ENCODE peak calls at places on chromosomes 13 and 19, in ten cellular contexts. O is cardiac fibroblast, U is HCT116, T is kidney epithelial cell, R is fibroblast of pulmonary artery, N is fibroblast of the aortic adventitia, C is AG04449, F is dorsolateral prefrontal cortex, K is heart right ventricle, V is HFF-Myc. W is an unnamed sample.

GRCh38 chr13:99311137-99311536 is 3.9 kb upstream of the GPR183 start:
- DNase-seq in O (no peak), U (no peak), T (no peak), R (no peak), N (no peak), C (no peak), F (no peak), K (no peak), V (no peak), W (no peak)

GRCh38 chr19:15379996-15380647 is 535 bp upstream of the AKAP8 start:
- DNase-seq in O (peak; percentile 50), U (peak; percentile 23), T (no peak), R (peak; percentile 51), N (peak; percentile 39), C (no peak), F (no peak), K (peak; percentile 49), V (no peak), W (no peak)

GRCh38 chr19:17687857-17688784 is at the start of gene UNC13A:
- DNase-seq in O (peak; percentile 45), U (no peak), T (no peak), R (peak; percentile 48), N (peak; percentile 35), C (no peak), F (peak; percentile 89), K (peak; percentile 40), V (no peak), W (no peak)

GRCh38 chr19:15317392-15318011 is 14.8 kb downstream of the BRD4 start:
- DNase-seq in O (peak; percentile 56), U (no peak), T (no peak), R (peak; percentile 49), N (peak; percentile 63), C (no peak), F (no peak), K (no peak), V (no peak), W (no peak)

GRCh38 chr13:32134991-32135390 is 103.4 kb downstream of the FRY start:
- DNase-seq in O (no peak), U (no peak), T (no peak), R (no peak), N (peak; percentile 31), C (no peak), F (no peak), K (no peak), V (no peak), W (no peak)

GRCh38 chr13:94656766-94657165 is 55.1 kb downstream of the GPR180 start:
- DNase-seq in O (peak; percentile 73), U (no peak), T (peak; percentile 64), R (peak; percentile 78), N (peak; percentile 88), C (peak; percentile 96), F (no peak), K (no peak), V (peak; percentile 78), W (peak; percentile 93)

GRCh38 chr13:97310809-97311436 is 88.8 kb downstream of the MBNL2 start:
- DNase-seq in O (no peak), U (no peak), T (no peak), R (no peak), N (no peak), C (no peak), F (no peak), K (no peak), V (no peak), W (no peak)

GRCh38 chr13:31172001-31172400 is 10.3 kb upstream of the HSPH1 start:
- DNase-seq in O (peak; percentile 80), U (no peak), T (no peak), R (peak; percentile 92), N (peak; percentile 68), C (no peak), F (no peak), K (no peak), V (no peak), W (no peak)

GRCh38 chr19:17938092-17938845 is 5.5 kb downstream of the CCDC124 start:
- DNase-seq in O (peak; percentile 80), U (peak; percentile 59), T (peak; percentile 63), R (peak; percentile 83), N (peak; percentile 87), C (peak; percentile 26), F (peak; percentile 72), K (peak; percentile 74), V (peak; percentile 70), W (peak; percentile 46)

GRCh38 chr13:21576424-21576823 is 27.5 kb downstream of the MICU2 start:
- DNase-seq in O (no peak), U (no peak), T (no peak), R (no peak), N (no peak), C (no peak), F (no peak), K (no peak), V (no peak), W (no peak)

GRCh38 chr13:50511877-50512332 is 331.6 kb downstream of the DLEU7 start:
- DNase-seq in O (no peak), U (no peak), T (no peak), R (no peak), N (no peak), C (no peak), F (no peak), K (no peak), V (no peak), W (no peak)

GRCh38 chr19:14005381-14006084 is 587 bp downstream of the RFX1 start:
- DNase-seq in O (peak; percentile 94), U (peak; percentile 65), T (no peak), R (peak; percentile 90), N (peak; percentile 79), C (no peak), F (peak; percentile 83), K (peak; percentile 93), V (no peak), W (no peak)

GRCh38 chr19:19540707-19541515 is 2.8 kb downstream of the CILP2 start:
- DNase-seq in O (peak; percentile 19), U (peak; percentile 93), T (no peak), R (peak; percentile 23), N (no peak), C (no peak), F (no peak), K (no peak), V (no peak), W (no peak)

GRCh38 chr13:76397413-76397812 is 488.8 kb downstream of the KCTD12 start:
- DNase-seq in O (no peak), U (no peak), T (no peak), R (no peak), N (no peak), C (no peak), F (no peak), K (no peak), V (no peak), W (no peak)

GRCh38 chr13:51818771-51819511 is 15.0 kb upstream of the DHRS12 start:
- DNase-seq in O (peak; percentile 71), U (no peak), T (no peak), R (peak; percentile 62), N (peak; percentile 56), C (no peak), F (no peak), K (no peak), V (no peak), W (peak; percentile 24)

GRCh38 chr19:49761625-49762311 is 1.3 kb downstream of the TSKS start:
- DNase-seq in O (peak; percentile 86), U (no peak), T (no peak), R (peak; percentile 74), N (peak; percentile 90), C (no peak), F (no peak), K (peak; percentile 51), V (no peak), W (no peak)

GRCh38 chr19:17405250-17406038 is at the start of gene BST2:
- DNase-seq in O (peak; percentile 77), U (no peak), T (peak; percentile 56), R (peak; percentile 59), N (peak; percentile 62), C (no peak), F (no peak), K (peak; percentile 72), V (no peak), W (no peak)

GRCh38 chr13:28449826-28450773 is 44.8 kb downstream of the FLT1 start:
- DNase-seq in O (no peak), U (no peak), T (no peak), R (no peak), N (peak; percentile 10), C (no peak), F (no peak), K (no peak), V (peak; percentile 40), W (no peak)

GRCh38 chr13:81080911-81081454 is 740.1 kb upstream of the SPRY2 start:
- DNase-seq in O (no peak), U (no peak), T (no peak), R (no peak), N (no peak), C (no peak), F (no peak), K (no peak), V (no peak), W (no peak)

GRCh38 chr19:3671680-3672574 is 28.3 kb downstream of the PIP5K1C start:
- DNase-seq in O (peak; percentile 36), U (no peak), T (no peak), R (peak; percentile 45), N (peak; percentile 25), C (no peak), F (no peak), K (no peak), V (no peak), W (no peak)
- TF ChIP-seq CTCF in O (peak; percentile 11), U (no peak), T (no peak), R (peak; percentile 23), N (peak; percentile 13), C (no peak), F (no peak), K (no peak), V (no peak), W (no peak)

GRCh38 chr19:46546194-46546896 is 50.7 kb upstream of the PNMA8B start:
- DNase-seq in O (peak; percentile 69), U (no peak), T (peak; percentile 19), R (peak; percentile 60), N (peak; percentile 16), C (no peak), F (no peak), K (peak; percentile 28), V (no peak), W (no peak)
- H3K4me3 ChIP-seq in O (no peak overlapping the region), U (no peak overlapping the region), T (no peak overlapping the region), R (peak overlapping the region; percentile 24), N (no peak overlapping the region), C (no peak overlapping the region), F (peak overlapping the region; percentile 29), K (no peak overlapping the region), V (no peak overlapping the region), W (no peak overlapping the region)

GRCh38 chr13:77616027-77616426 is 80.5 kb downstream of the SCEL start:
- DNase-seq in O (no peak), U (no peak), T (no peak), R (no peak), N (no peak), C (no peak), F (no peak), K (no peak), V (no peak), W (no peak)
- TF ChIP-seq CTCF in O (no peak), U (no peak), T (no peak), R (no peak), N (no peak), C (no peak), F (no peak), K (no peak), V (no peak), W (no peak)

DNA sequence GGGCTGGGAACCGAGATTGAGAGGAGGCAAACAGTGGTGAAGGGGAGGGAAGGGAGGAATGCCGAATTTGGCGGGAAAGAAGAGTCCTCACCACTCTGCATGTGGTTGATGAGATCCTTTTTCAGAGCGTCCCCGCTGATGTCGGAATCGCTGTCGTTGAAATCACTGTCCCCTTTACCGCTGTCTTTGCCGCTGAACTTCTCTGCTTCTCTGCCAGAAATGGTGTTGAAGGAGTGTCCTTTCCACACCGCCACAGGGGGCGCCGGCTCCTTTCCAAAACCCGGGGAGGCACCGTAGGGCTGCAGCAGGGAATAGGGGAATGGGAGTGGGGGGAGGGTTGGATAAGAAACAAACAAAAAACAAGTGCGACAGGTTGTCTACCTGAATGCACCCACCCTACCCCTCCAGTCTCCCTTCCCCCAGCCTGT is 3.1 kb downstream of the PCDH8 start:
- DNase-seq in O (no peak), U (no peak), T (no peak), R (no peak), N (no peak), C (no peak), F (no peak), K (no peak), V (no peak), W (no peak)
- H3K4me3 ChIP-seq in O (no peak overlapping the region), U (no peak overlapping the region), T (no peak overlapping the region), R (no peak overlapping the region), N (no peak overlapping the region), C (no peak overlapping the region), F (peak overlapping the region; percentile 45), K (no peak overlapping the region), V (no peak overlapping the region), W (no peak overlapping the region)